ENCODE peak calls at places on chromosomes 16 and 17, in five cellular contexts. One of them, this sample, is unnamed.

GRCh38 chr17:45371414-45372324 is 54.8 kb upstream of the MAP3K14 start:
- DNase-seq in HT1080: peak; percentile 98
- DNase-seq in cerebellum: peak; percentile 53
- DNase-seq in B cell: no peak
- DNase-seq in lower leg skin: peak; percentile 75
- DNase-seq in this sample: peak; percentile 75

GRCh38 chr17:72467841-72468653 is 347.2 kb downstream of the SOX9 start:
- DNase-seq in HT1080: no peak
- DNase-seq in cerebellum: peak; percentile 30
- DNase-seq in B cell: no peak
- DNase-seq in lower leg skin: peak; percentile 39
- DNase-seq in this sample: no peak

GRCh38 chr17:28892024-28892423 is 5.5 kb downstream of the FLOT2 start:
- DNase-seq in HT1080: no peak
- DNase-seq in cerebellum: no peak
- DNase-seq in B cell: no peak
- DNase-seq in lower leg skin: no peak
- DNase-seq in this sample: no peak

GRCh38 chr17:54992797-54993639 is 24.5 kb downstream of the STXBP4 start:
- DNase-seq in HT1080: peak; percentile 21
- DNase-seq in cerebellum: peak; percentile 69
- DNase-seq in B cell: peak; percentile 29
- DNase-seq in lower leg skin: no peak
- DNase-seq in this sample: peak; percentile 71

GRCh38 chr17:15944720-15945492 is at the start of gene ADORA2B:
- DNase-seq in HT1080: no peak
- DNase-seq in cerebellum: peak; percentile 35
- DNase-seq in B cell: peak; percentile 71
- DNase-seq in lower leg skin: no peak
- DNase-seq in this sample: peak; percentile 33

GRCh38 chr17:1909985-1910384 is 80.2 kb downstream of the RPA1 start:
- DNase-seq in HT1080: no peak
- DNase-seq in cerebellum: no peak
- DNase-seq in B cell: no peak
- DNase-seq in lower leg skin: no peak
- DNase-seq in this sample: no peak

GRCh38 chr17:16342979-16343378 is 10.3 kb downstream of the CENPV start:
- DNase-seq in HT1080: no peak
- DNase-seq in cerebellum: peak; percentile 82
- DNase-seq in B cell: no peak
- DNase-seq in lower leg skin: no peak
- DNase-seq in this sample: peak; percentile 82

GRCh38 chr16:28844226-28844885 is 1.8 kb downstream of the TUFM start:
- DNase-seq in HT1080: no peak
- DNase-seq in cerebellum: no peak
- DNase-seq in B cell: no peak
- DNase-seq in lower leg skin: no peak
- DNase-seq in this sample: no peak

GRCh38 chr17:39573447-39574298 is 34.0 kb downstream of the NEUROD2 start:
- DNase-seq in HT1080: peak; percentile 60
- DNase-seq in cerebellum: peak; percentile 83
- DNase-seq in B cell: peak; percentile 76
- DNase-seq in lower leg skin: peak; percentile 45
- DNase-seq in this sample: peak; percentile 76

GRCh38 chr17:47239663-47240374 is 13.8 kb upstream of the ITGB3 start:
- DNase-seq in HT1080: peak; percentile 100
- DNase-seq in cerebellum: no peak
- DNase-seq in B cell: no peak
- DNase-seq in lower leg skin: peak; percentile 83
- DNase-seq in this sample: peak; percentile 11

GRCh38 chr16:2064368-2064945 is 16.7 kb downstream of the TSC2 start:
- DNase-seq in HT1080: no peak
- DNase-seq in cerebellum: no peak
- DNase-seq in B cell: no peak
- DNase-seq in lower leg skin: no peak
- DNase-seq in this sample: no peak

GRCh38 chr17:61279476-61280145 is 120.0 kb upstream of the TBX2 start:
- DNase-seq in HT1080: no peak
- DNase-seq in cerebellum: no peak
- DNase-seq in B cell: no peak
- DNase-seq in lower leg skin: no peak
- DNase-seq in this sample: no peak

GRCh38 chr16:71426069-71426879 is 15.6 kb downstream of the TLE7 start:
- DNase-seq in HT1080: peak; percentile 98
- DNase-seq in cerebellum: no peak
- DNase-seq in B cell: no peak
- DNase-seq in lower leg skin: no peak
- DNase-seq in this sample: peak; percentile 90

GRCh38 chr16:17793354-17793753 is 322.6 kb upstream of the XYLT1 start:
- DNase-seq in HT1080: no peak
- DNase-seq in cerebellum: no peak
- DNase-seq in B cell: no peak
- DNase-seq in lower leg skin: no peak
- DNase-seq in this sample: no peak

GRCh38 chr17:28901866-28902818 is 737 bp downstream of the DHRS13 start:
- DNase-seq in HT1080: peak; percentile 20
- DNase-seq in cerebellum: peak; percentile 53
- DNase-seq in B cell: no peak
- DNase-seq in lower leg skin: no peak
- DNase-seq in this sample: peak; percentile 41

GRCh38 chr17:81253358-81254131 is 14.4 kb downstream of the NDUFAF8 start:
- DNase-seq in HT1080: peak; percentile 33
- DNase-seq in cerebellum: peak; percentile 72
- DNase-seq in B cell: peak; percentile 85
- DNase-seq in lower leg skin: no peak
- DNase-seq in this sample: peak; percentile 71

This sample was measured in cerebellar cortex.